ENCODE peak calls at places on chromosomes 7 and 10, in seven cellular contexts. O, W, K, C, L, I and X are unnamed samples.

GRCh38 chr7:29946428-29947186 is 43.0 kb downstream of the SCRN1 start:
- DNase-seq in O (peak), W (peak), K (peak), C (no peak), L (no peak), I (no peak), X (peak)

GRCh38 chr10:132810141-132810806 is 24.3 kb upstream of the NKX6-2 start:
- DNase-seq in O (no peak), W (no peak), K (no peak), C (no peak), L (no peak), I (peak), X (no peak)

GRCh38 chr10:79354615-79355014 is 7.3 kb downstream of the PPIF start:
- DNase-seq in O (no peak), W (peak), K (no peak), C (no peak), L (no peak), I (no peak), X (no peak)

GRCh38 chr10:104101902-104102301 is 16.2 kb upstream of the COL17A1 start:
- DNase-seq in O (no peak), W (no peak), K (no peak), C (no peak), L (no peak), I (no peak), X (no peak)

GRCh38 chr10:124939290-124939689 is 2.6 kb upstream of the ZRANB1 start:
- DNase-seq in O (no peak), W (no peak), K (no peak), C (no peak), L (no peak), I (no peak), X (no peak)

GRCh38 chr10:117805191-117805590 is 241.6 kb downstream of the RAB11FIP2 start:
- DNase-seq in O (no peak), W (no peak), K (no peak), C (no peak), L (no peak), I (no peak), X (peak)

GRCh38 chr10:71952745-71953144 is 11.4 kb upstream of the CHST3 start:
- DNase-seq in O (no peak), W (no peak), K (no peak), C (no peak), L (no peak), I (no peak), X (no peak)

GRCh38 chr10:72242675-72243074 is 26.6 kb upstream of the ASCC1 start:
- DNase-seq in O (peak), W (peak), K (peak), C (no peak), L (no peak), I (peak), X (peak)

GRCh38 chr7:128407751-128408708 is 1.8 kb downstream of the IMPDH1 start:
- DNase-seq in O (peak), W (no peak), K (no peak), C (no peak), L (no peak), I (no peak), X (no peak)

GRCh38 chr10:29946953-29947700 is 112.3 kb downstream of the JCAD start:
- DNase-seq in O (no peak), W (no peak), K (peak), C (no peak), L (no peak), I (peak), X (peak)

GRCh38 chr7:45886931-45887667 is 1.2 kb upstream of the IGFBP1 start:
- DNase-seq in O (no peak), W (no peak), K (no peak), C (no peak), L (no peak), I (no peak), X (no peak)

GRCh38 chr7:45189151-45189970 is 31.8 kb downstream of the RAMP3 start:
- DNase-seq in O (no peak), W (no peak), K (no peak), C (no peak), L (no peak), I (no peak), X (no peak)

GRCh38 chr10:67550042-67550441 is 146.0 kb downstream of the CTNNA3 start:
- DNase-seq in O (no peak), W (no peak), K (no peak), C (no peak), L (no peak), I (no peak), X (no peak)

GRCh38 chr7:47511698-47512370 is 70.1 kb downstream of the TNS3 start:
- DNase-seq in O (no peak), W (no peak), K (no peak), C (no peak), L (no peak), I (no peak), X (no peak)

GRCh38 chr10:42933454-42934340 is 143.2 kb upstream of the RET start:
- DNase-seq in O (no peak), W (peak), K (peak), C (no peak), L (no peak), I (no peak), X (peak)

GRCh38 chr7:150631866-150632864 is at the start of gene GIMAP6:
- DNase-seq in O (peak), W (no peak), K (no peak), C (no peak), L (peak), I (no peak), X (no peak)

GRCh38 chr7:31307941-31308340 is 32.6 kb downstream of the NEUROD6 start:
- DNase-seq in O (no peak), W (no peak), K (no peak), C (no peak), L (no peak), I (no peak), X (no peak)

GRCh38 chr10:102068216-102068615 is 3.1 kb downstream of the HPS6 start:
- DNase-seq in O (no peak), W (no peak), K (no peak), C (no peak), L (no peak), I (peak), X (no peak)

GRCh38 chr7:140621326-140622035 is 19.1 kb downstream of the DENND2A start:
- DNase-seq in O (no peak), W (no peak), K (peak), C (no peak), L (no peak), I (no peak), X (peak)

GRCh38 chr10:119620241-119620753 is 23.5 kb upstream of the TIAL1 start:
- DNase-seq in O (peak), W (no peak), K (peak), C (no peak), L (no peak), I (no peak), X (peak)

GRCh38 chr7:95141755-95142154 is 182.6 kb downstream of the PON1 start:
- DNase-seq in O (no peak), W (no peak), K (peak), C (no peak), L (no peak), I (no peak), X (no peak)

GRCh38 chr10:69389827-69390490 is 26.8 kb downstream of the TACR2 start:
- DNase-seq in O (peak), W (peak), K (peak), C (no peak), L (no peak), I (no peak), X (peak)

GRCh38 chr10:70694410-70695179 is 22.3 kb downstream of the ADAMTS14 start:
- DNase-seq in O (no peak), W (no peak), K (peak), C (no peak), L (no peak), I (no peak), X (peak)

GRCh38 chr7:97269741-97270140 is 152.2 kb downstream of the SDHAF3 start:
- DNase-seq in O (no peak), W (no peak), K (no peak), C (no peak), L (no peak), I (no peak), X (no peak)

GRCh38 chr10:17074548-17074860 is 55.1 kb downstream of the CUBN start:
- DNase-seq in O (no peak), W (no peak), K (peak), C (no peak), L (no peak), I (no peak), X (peak)

GRCh38 chr7:70354409-70355169 is 756.3 kb downstream of the AUTS2 start:
- DNase-seq in O (no peak), W (no peak), K (no peak), C (peak), L (no peak), I (no peak), X (no peak)

GRCh38 chr7:39589323-39590111 is 23.3 kb downstream of the YAE1 start:
- DNase-seq in O (peak), W (peak), K (peak), C (no peak), L (peak), I (no peak), X (peak)